ENCODE peak calls at places on chromosomes 13 and 19, in five cellular contexts. One of them, this sample, is unnamed.

GRCh38 chr19:38654478-38655079 is 7.1 kb downstream of the ACTN4 start:
- DNase-seq in activated CD8-positive, alpha-beta memory T cell treated with anti-CD3 and anti-CD28 coated beads, Interleukin-2, amount 50 U/mL, for 48 hours: no peak
- DNase-seq in left cardiac atrium: no peak
- DNase-seq in activated T-helper 1 cell treated with anti-CD3 and anti-CD28 coated beads, Interleukin-2, amount 50 U/mL, for 16 hours: no peak
- DNase-seq in A549: no peak
- DNase-seq in this sample: no peak

GRCh38 chr13:46178143-46178542 is 3.8 kb downstream of the LCP1 start:
- DNase-seq in activated CD8-positive, alpha-beta memory T cell treated with anti-CD3 and anti-CD28 coated beads, Interleukin-2, amount 50 U/mL, for 48 hours: no peak
- DNase-seq in left cardiac atrium: no peak
- DNase-seq in activated T-helper 1 cell treated with anti-CD3 and anti-CD28 coated beads, Interleukin-2, amount 50 U/mL, for 16 hours: no peak
- DNase-seq in A549: no peak
- DNase-seq in this sample: no peak

GRCh38 chr19:8305798-8306197 is 2.4 kb downstream of the CD320 start:
- DNase-seq in activated CD8-positive, alpha-beta memory T cell treated with anti-CD3 and anti-CD28 coated beads, Interleukin-2, amount 50 U/mL, for 48 hours: peak; percentile 37
- DNase-seq in left cardiac atrium: peak; percentile 6
- DNase-seq in activated T-helper 1 cell treated with anti-CD3 and anti-CD28 coated beads, Interleukin-2, amount 50 U/mL, for 16 hours: no peak
- DNase-seq in A549: no peak
- DNase-seq in this sample: no peak

GRCh38 chr13:110942248-110942981 is 27.5 kb upstream of the ANKRD10 start:
- DNase-seq in activated CD8-positive, alpha-beta memory T cell treated with anti-CD3 and anti-CD28 coated beads, Interleukin-2, amount 50 U/mL, for 48 hours: no peak
- DNase-seq in left cardiac atrium: no peak
- DNase-seq in activated T-helper 1 cell treated with anti-CD3 and anti-CD28 coated beads, Interleukin-2, amount 50 U/mL, for 16 hours: no peak
- DNase-seq in A549: no peak
- DNase-seq in this sample: no peak

GRCh38 chr19:45663800-45664199 is 4.2 kb upstream of the GIPR start:
- DNase-seq in activated CD8-positive, alpha-beta memory T cell treated with anti-CD3 and anti-CD28 coated beads, Interleukin-2, amount 50 U/mL, for 48 hours: no peak
- DNase-seq in left cardiac atrium: no peak
- DNase-seq in activated T-helper 1 cell treated with anti-CD3 and anti-CD28 coated beads, Interleukin-2, amount 50 U/mL, for 16 hours: no peak
- DNase-seq in A549: no peak
- DNase-seq in this sample: no peak

GRCh38 chr19:19059837-19060611 is 3.8 kb upstream of the SLC25A42 start:
- DNase-seq in activated CD8-positive, alpha-beta memory T cell treated with anti-CD3 and anti-CD28 coated beads, Interleukin-2, amount 50 U/mL, for 48 hours: no peak
- DNase-seq in left cardiac atrium: no peak
- DNase-seq in activated T-helper 1 cell treated with anti-CD3 and anti-CD28 coated beads, Interleukin-2, amount 50 U/mL, for 16 hours: no peak
- DNase-seq in A549: no peak
- DNase-seq in this sample: no peak

GRCh38 chr19:38890686-38891085 is 8.7 kb downstream of the SIRT2 start:
- DNase-seq in activated CD8-positive, alpha-beta memory T cell treated with anti-CD3 and anti-CD28 coated beads, Interleukin-2, amount 50 U/mL, for 48 hours: no peak
- DNase-seq in left cardiac atrium: no peak
- DNase-seq in activated T-helper 1 cell treated with anti-CD3 and anti-CD28 coated beads, Interleukin-2, amount 50 U/mL, for 16 hours: no peak
- DNase-seq in A549: no peak
- DNase-seq in this sample: no peak

GRCh38 chr19:16495982-16496612 is at the start of the genes C19orf44 and CALR3:
- DNase-seq in activated CD8-positive, alpha-beta memory T cell treated with anti-CD3 and anti-CD28 coated beads, Interleukin-2, amount 50 U/mL, for 48 hours: peak; percentile 96
- DNase-seq in left cardiac atrium: peak; percentile 99
- DNase-seq in activated T-helper 1 cell treated with anti-CD3 and anti-CD28 coated beads, Interleukin-2, amount 50 U/mL, for 16 hours: peak; percentile 93
- DNase-seq in A549: peak; percentile 81
- DNase-seq in this sample: peak; percentile 97

GRCh38 chr19:5068251-5069090 is 99.6 kb downstream of the KDM4B start:
- DNase-seq in activated CD8-positive, alpha-beta memory T cell treated with anti-CD3 and anti-CD28 coated beads, Interleukin-2, amount 50 U/mL, for 48 hours: no peak
- DNase-seq in left cardiac atrium: no peak
- DNase-seq in activated T-helper 1 cell treated with anti-CD3 and anti-CD28 coated beads, Interleukin-2, amount 50 U/mL, for 16 hours: no peak
- DNase-seq in A549: no peak
- DNase-seq in this sample: no peak

GRCh38 chr13:20241593-20241992 is 9.5 kb upstream of the GJB6 start:
- DNase-seq in activated CD8-positive, alpha-beta memory T cell treated with anti-CD3 and anti-CD28 coated beads, Interleukin-2, amount 50 U/mL, for 48 hours: no peak
- DNase-seq in left cardiac atrium: no peak
- DNase-seq in activated T-helper 1 cell treated with anti-CD3 and anti-CD28 coated beads, Interleukin-2, amount 50 U/mL, for 16 hours: no peak
- DNase-seq in A549: no peak
- DNase-seq in this sample: no peak

GRCh38 chr19:43634877-43635560 is 4.6 kb downstream of the CADM4 start:
- DNase-seq in activated CD8-positive, alpha-beta memory T cell treated with anti-CD3 and anti-CD28 coated beads, Interleukin-2, amount 50 U/mL, for 48 hours: no peak
- DNase-seq in left cardiac atrium: no peak
- DNase-seq in activated T-helper 1 cell treated with anti-CD3 and anti-CD28 coated beads, Interleukin-2, amount 50 U/mL, for 16 hours: no peak
- DNase-seq in A549: no peak
- DNase-seq in this sample: no peak

GRCh38 chr13:50340566-50341287 is 325.5 kb downstream of the KCNRG start:
- DNase-seq in activated CD8-positive, alpha-beta memory T cell treated with anti-CD3 and anti-CD28 coated beads, Interleukin-2, amount 50 U/mL, for 48 hours: no peak
- DNase-seq in left cardiac atrium: peak; percentile 47
- DNase-seq in activated T-helper 1 cell treated with anti-CD3 and anti-CD28 coated beads, Interleukin-2, amount 50 U/mL, for 16 hours: no peak
- DNase-seq in A549: no peak
- DNase-seq in this sample: no peak

GRCh38 chr13:112140366-112140765 is 73.4 kb downstream of the SOX1 start:
- DNase-seq in activated CD8-positive, alpha-beta memory T cell treated with anti-CD3 and anti-CD28 coated beads, Interleukin-2, amount 50 U/mL, for 48 hours: no peak
- DNase-seq in left cardiac atrium: no peak
- DNase-seq in activated T-helper 1 cell treated with anti-CD3 and anti-CD28 coated beads, Interleukin-2, amount 50 U/mL, for 16 hours: no peak
- DNase-seq in A549: no peak
- DNase-seq in this sample: no peak

GRCh38 chr13:79995334-79995733 is 345.6 kb downstream of the SPRY2 start:
- DNase-seq in activated CD8-positive, alpha-beta memory T cell treated with anti-CD3 and anti-CD28 coated beads, Interleukin-2, amount 50 U/mL, for 48 hours: no peak
- DNase-seq in left cardiac atrium: no peak
- DNase-seq in activated T-helper 1 cell treated with anti-CD3 and anti-CD28 coated beads, Interleukin-2, amount 50 U/mL, for 16 hours: no peak
- DNase-seq in A549: no peak
- DNase-seq in this sample: no peak

GRCh38 chr13:54989418-54989817 is 1960.8 kb downstream of the OLFM4 start:
- DNase-seq in activated CD8-positive, alpha-beta memory T cell treated with anti-CD3 and anti-CD28 coated beads, Interleukin-2, amount 50 U/mL, for 48 hours: no peak
- DNase-seq in left cardiac atrium: no peak
- DNase-seq in activated T-helper 1 cell treated with anti-CD3 and anti-CD28 coated beads, Interleukin-2, amount 50 U/mL, for 16 hours: no peak
- DNase-seq in A549: no peak
- DNase-seq in this sample: no peak

GRCh38 chr19:38667552-38668205 is 20.2 kb downstream of the ACTN4 start:
- DNase-seq in activated CD8-positive, alpha-beta memory T cell treated with anti-CD3 and anti-CD28 coated beads, Interleukin-2, amount 50 U/mL, for 48 hours: no peak
- DNase-seq in left cardiac atrium: no peak
- DNase-seq in activated T-helper 1 cell treated with anti-CD3 and anti-CD28 coated beads, Interleukin-2, amount 50 U/mL, for 16 hours: no peak
- DNase-seq in A549: no peak
- DNase-seq in this sample: no peak

GRCh38 chr19:51093066-51093465 is 10.4 kb upstream of the KLK14 start:
- DNase-seq in activated CD8-positive, alpha-beta memory T cell treated with anti-CD3 and anti-CD28 coated beads, Interleukin-2, amount 50 U/mL, for 48 hours: no peak
- DNase-seq in left cardiac atrium: no peak
- DNase-seq in activated T-helper 1 cell treated with anti-CD3 and anti-CD28 coated beads, Interleukin-2, amount 50 U/mL, for 16 hours: no peak
- DNase-seq in A549: no peak
- DNase-seq in this sample: no peak

GRCh38 chr13:31755803-31756212 is 16.5 kb downstream of the RXFP2 start:
- DNase-seq in activated CD8-positive, alpha-beta memory T cell treated with anti-CD3 and anti-CD28 coated beads, Interleukin-2, amount 50 U/mL, for 48 hours: no peak
- DNase-seq in left cardiac atrium: no peak
- DNase-seq in activated T-helper 1 cell treated with anti-CD3 and anti-CD28 coated beads, Interleukin-2, amount 50 U/mL, for 16 hours: no peak
- DNase-seq in A549: no peak
- DNase-seq in this sample: no peak

GRCh38 chr13:75255653-75256052 is 226.3 kb downstream of the TBC1D4 start:
- DNase-seq in activated CD8-positive, alpha-beta memory T cell treated with anti-CD3 and anti-CD28 coated beads, Interleukin-2, amount 50 U/mL, for 48 hours: no peak
- DNase-seq in left cardiac atrium: no peak
- DNase-seq in activated T-helper 1 cell treated with anti-CD3 and anti-CD28 coated beads, Interleukin-2, amount 50 U/mL, for 16 hours: no peak
- DNase-seq in A549: no peak
- DNase-seq in this sample: no peak

GRCh38 chr13:30837227-30838159 is 68.6 kb upstream of the MEDAG start:
- DNase-seq in activated CD8-positive, alpha-beta memory T cell treated with anti-CD3 and anti-CD28 coated beads, Interleukin-2, amount 50 U/mL, for 48 hours: no peak
- DNase-seq in left cardiac atrium: no peak
- DNase-seq in activated T-helper 1 cell treated with anti-CD3 and anti-CD28 coated beads, Interleukin-2, amount 50 U/mL, for 16 hours: no peak
- DNase-seq in A549: no peak
- DNase-seq in this sample: no peak

GRCh38 chr19:29878973-29879654 is 62.9 kb upstream of the URI1 start:
- DNase-seq in activated CD8-positive, alpha-beta memory T cell treated with anti-CD3 and anti-CD28 coated beads, Interleukin-2, amount 50 U/mL, for 48 hours: no peak
- DNase-seq in left cardiac atrium: no peak
- DNase-seq in activated T-helper 1 cell treated with anti-CD3 and anti-CD28 coated beads, Interleukin-2, amount 50 U/mL, for 16 hours: no peak
- DNase-seq in A549: peak; percentile 94
- DNase-seq in this sample: no peak

GRCh38 chr13:22703601-22704209 is 477.1 kb upstream of the SGCG start:
- DNase-seq in activated CD8-positive, alpha-beta memory T cell treated with anti-CD3 and anti-CD28 coated beads, Interleukin-2, amount 50 U/mL, for 48 hours: no peak
- DNase-seq in left cardiac atrium: no peak
- DNase-seq in activated T-helper 1 cell treated with anti-CD3 and anti-CD28 coated beads, Interleukin-2, amount 50 U/mL, for 16 hours: no peak
- DNase-seq in A549: no peak
- DNase-seq in this sample: no peak

GRCh38 chr19:41367848-41368301 is 3.9 kb upstream of the B9D2 start:
- DNase-seq in activated CD8-positive, alpha-beta memory T cell treated with anti-CD3 and anti-CD28 coated beads, Interleukin-2, amount 50 U/mL, for 48 hours: no peak
- DNase-seq in left cardiac atrium: no peak
- DNase-seq in activated T-helper 1 cell treated with anti-CD3 and anti-CD28 coated beads, Interleukin-2, amount 50 U/mL, for 16 hours: no peak
- DNase-seq in A549: peak; percentile 71
- DNase-seq in this sample: no peak

GRCh38 chr13:78830508-78830907 is 171.6 kb upstream of the OBI1 start:
- DNase-seq in activated CD8-positive, alpha-beta memory T cell treated with anti-CD3 and anti-CD28 coated beads, Interleukin-2, amount 50 U/mL, for 48 hours: no peak
- DNase-seq in left cardiac atrium: no peak
- DNase-seq in activated T-helper 1 cell treated with anti-CD3 and anti-CD28 coated beads, Interleukin-2, amount 50 U/mL, for 16 hours: no peak
- DNase-seq in A549: no peak
- DNase-seq in this sample: no peak